ENCODE peak calls at places on chromosome 6, in seven cellular contexts. W is brain microvascular endothelial cell, O is NCI-H460, Q is RWPE1, A is astrocyte of the spinal cord, J is A172, K is upper lobe of right lung. P is an unnamed sample.

GRCh38 chr6:6796818-6797217 is 208.3 kb downstream of the LY86 start:
- DNase-seq in A (no peak), W (no peak), Q (no peak), O (no peak), K (no peak), J (no peak), P (no peak)

GRCh38 chr6:72551470-72551869 is 70.4 kb upstream of the KCNQ5 start:
- DNase-seq in O (no peak), Q (no peak), K (no peak), A (no peak), J (peak; percentile 53), W (no peak), P (no peak)

GRCh38 chr6:107957165-107957908 is 671 bp downstream of the SEC63 start:
- DNase-seq in K (peak; percentile 69), A (peak; percentile 77), J (peak; percentile 38), Q (peak; percentile 42), O (no peak), W (peak; percentile 64), P (peak; percentile 20)

GRCh38 chr6:153048631-153049030 is 46.1 kb upstream of the MTRF1L start:
- DNase-seq in O (no peak), W (no peak), Q (peak; percentile 49), K (no peak), J (no peak), A (no peak), P (no peak)

GRCh38 chr6:45666844-45667243 is 289.1 kb upstream of the SUPT3H start:
- DNase-seq in J (no peak), O (no peak), W (no peak), K (no peak), Q (no peak), A (no peak), P (no peak)

GRCh38 chr6:16436550-16436949 is 198.2 kb downstream of the GMPR start:
- DNase-seq in K (no peak), W (no peak), J (no peak), A (no peak), O (no peak), Q (no peak), P (peak; percentile 73)

GRCh38 chr6:45532626-45533258 is 155.0 kb upstream of the SUPT3H start:
- DNase-seq in J (no peak), Q (no peak), A (peak; percentile 64), K (no peak), O (no peak), W (peak; percentile 42), P (no peak)

GRCh38 chr6:109454483-109455160 is 950 bp downstream of the MICAL1 start:
- DNase-seq in J (peak; percentile 8), A (peak; percentile 47), Q (no peak), K (peak; percentile 75), W (peak; percentile 14), O (no peak), P (no peak)

GRCh38 chr6:149026530-149026942 is 279.7 kb downstream of the UST start:
- DNase-seq in K (no peak), J (peak; percentile 62), A (peak; percentile 91), Q (peak; percentile 51), W (peak; percentile 86), O (no peak), P (peak; percentile 59)

GRCh38 chr6:43181942-43182860 is at the start of gene CUL9:
- DNase-seq in Q (peak; percentile 63), W (peak; percentile 17), O (peak; percentile 47), A (peak; percentile 68), K (peak; percentile 95), J (peak; percentile 31), P (peak; percentile 90)

GRCh38 chr6:83258517-83258916 is 65.4 kb downstream of the RWDD2A start:
- DNase-seq in Q (no peak), O (no peak), K (no peak), W (peak; percentile 40), J (peak; percentile 51), A (no peak), P (no peak)

GRCh38 chr6:39453956-39454524 is 131.5 kb upstream of the KCNK16 start:
- DNase-seq in K (no peak), Q (no peak), W (no peak), O (no peak), A (no peak), J (no peak), P (no peak)

GRCh38 chr6:36544228-36544627 is 3.1 kb downstream of the STK38 start:
- DNase-seq in W (no peak), A (no peak), J (no peak), K (no peak), Q (no peak), O (no peak), P (no peak)

GRCh38 chr6:132084811-132085509 is 133.8 kb upstream of the CCN2 start:
- DNase-seq in Q (no peak), O (no peak), K (no peak), A (peak; percentile 97), J (peak; percentile 92), W (peak; percentile 88), P (no peak)

GRCh38 chr6:110415297-110415916 is at the start of gene DDO:
- DNase-seq in J (peak; percentile 82), Q (peak; percentile 21), O (peak; percentile 18), W (no peak), A (peak; percentile 41), K (peak; percentile 75), P (no peak)

GRCh38 chr6:88869263-88870023 is 94.0 kb downstream of the RNGTT start:
- DNase-seq in J (peak; percentile 5), W (no peak), O (no peak), K (no peak), Q (no peak), A (peak; percentile 39), P (no peak)

GRCh38 chr6:149963212-149963461 is 606 bp upstream of the ULBP1 start:
- DNase-seq in J (peak; percentile 62), K (no peak), O (peak; percentile 44), A (peak; percentile 50), Q (peak; percentile 55), W (peak; percentile 35), P (peak; percentile 74)

GRCh38 chr6:25250878-25251277 is 28.3 kb upstream of the CARMIL1 start:
- DNase-seq in W (peak; percentile 33), O (no peak), A (peak; percentile 20), K (no peak), J (peak; percentile 53), Q (peak; percentile 45), P (no peak)

GRCh38 chr6:118632359-118632758 is 19.0 kb downstream of the CEP85L start:
- DNase-seq in Q (no peak), A (no peak), O (no peak), K (no peak), J (no peak), W (peak; percentile 18), P (no peak)

GRCh38 chr6:144064402-144064830 is 31.0 kb downstream of the SF3B5 start:
- DNase-seq in J (no peak), O (no peak), A (no peak), W (no peak), K (peak; percentile 84), Q (no peak), P (peak; percentile 57)

P was measured in stimulated activated effector memory CD8-positive, alpha-beta T cell treated with anti-CD3 and anti-CD28 coated beads, Interleukin-12 subunit alpha, Interleukin-12 subunit beta, amount 100 ng/mL, for 72 hours.